ENCODE peak calls at places on chromosomes 12 and 14, in nine cellular contexts. K is Panc1, L is spleen, S is endothelial cell of umbilical vein, P is esophagus muscularis mucosa, R is H1, V is breast epithelium, W is sigmoid colon, Y is SK-N-SH. A is an unnamed sample.

GRCh38 chr12:93819048-93819491 is 141.9 kb downstream of the CRADD start:
- DNase-seq in L (no peak), R (no peak), P (peak; percentile 95), W (peak; percentile 96), Y (no peak), K (no peak), V (no peak), S (no peak), A (peak; percentile 35)

GRCh38 chr12:2124466-2125023 is 71.8 kb downstream of the CACNA1C start:
- DNase-seq in K (no peak), L (peak; percentile 24), R (no peak), P (no peak), Y (no peak), W (peak; percentile 50), V (no peak), S (no peak), A (no peak)

GRCh38 chr14:47919334-47919846 is 244.0 kb upstream of the MDGA2 start:
- DNase-seq in R (no peak), S (no peak), K (no peak), L (no peak), W (no peak), P (no peak), Y (no peak), V (no peak), A (no peak)

GRCh38 chr14:36302823-36303222 is 17.6 kb downstream of the MBIP start:
- DNase-seq in R (no peak), K (no peak), V (no peak), W (no peak), Y (no peak), L (no peak), P (no peak), S (no peak), A (no peak)

GRCh38 chr12:31874961-31875608 is 84.1 kb upstream of the RESF1 start:
- DNase-seq in P (no peak), V (no peak), S (peak; percentile 93), W (peak; percentile 65), L (peak; percentile 84), Y (no peak), R (no peak), K (no peak), A (peak; percentile 40)

GRCh38 chr12:11836282-11836963 is 186.9 kb downstream of the ETV6 start:
- DNase-seq in V (no peak), Y (no peak), P (no peak), R (no peak), W (no peak), K (no peak), L (peak; percentile 89), S (no peak), A (peak; percentile 71)

GRCh38 chr14:22837750-22838538 is 1.6 kb downstream of the MMP14 start:
- DNase-seq in R (no peak), S (no peak), V (no peak), Y (no peak), W (peak; percentile 95), K (no peak), P (no peak), L (peak; percentile 66), A (peak; percentile 55)

GRCh38 chr12:33834672-33835071 is 187.6 kb upstream of the ALG10 start:
- DNase-seq in S (no peak), P (no peak), Y (no peak), K (no peak), W (no peak), L (no peak), R (no peak), V (no peak), A (no peak)

GRCh38 chr12:31029466-31029865 is 44.2 kb upstream of the DDX11 start:
- DNase-seq in Y (no peak), W (no peak), P (no peak), R (no peak), K (no peak), S (no peak), L (no peak), V (no peak), A (no peak)

GRCh38 chr12:41967668-41968649 is 176.7 kb downstream of the GXYLT1 start:
- DNase-seq in K (no peak), S (peak; percentile 17), L (no peak), W (no peak), V (no peak), R (peak; percentile 58), Y (peak; percentile 14), P (no peak), A (no peak)

GRCh38 chr14:102046337-102047278 is 40.2 kb downstream of the HSP90AA1 start:
- DNase-seq in V (peak; percentile 92), P (peak; percentile 94), W (peak; percentile 93), K (no peak), S (peak; percentile 15), R (peak; percentile 75), L (peak; percentile 82), Y (peak; percentile 85), A (peak; percentile 90)
- TF ChIP-seq POLR2AphosphoS5 in V (peak; percentile 47), P (no peak), W (no peak), K (no peak), S (no peak), R (no peak), L (peak; percentile 26), Y (no peak), A (peak; percentile 33)

GRCh38 chr12:107126688-107127481 is 33.5 kb upstream of the CRY1 start:
- DNase-seq in K (no peak), V (no peak), W (no peak), S (peak; percentile 55), P (no peak), Y (peak; percentile 56), L (no peak), R (no peak), A (no peak)
- TF ChIP-seq CTCF in K (peak; percentile 42), V (no peak), W (no peak), S (peak; percentile 19), P (no peak), Y (peak; percentile 49), L (no peak), R (no peak), A (no peak)

DNA sequence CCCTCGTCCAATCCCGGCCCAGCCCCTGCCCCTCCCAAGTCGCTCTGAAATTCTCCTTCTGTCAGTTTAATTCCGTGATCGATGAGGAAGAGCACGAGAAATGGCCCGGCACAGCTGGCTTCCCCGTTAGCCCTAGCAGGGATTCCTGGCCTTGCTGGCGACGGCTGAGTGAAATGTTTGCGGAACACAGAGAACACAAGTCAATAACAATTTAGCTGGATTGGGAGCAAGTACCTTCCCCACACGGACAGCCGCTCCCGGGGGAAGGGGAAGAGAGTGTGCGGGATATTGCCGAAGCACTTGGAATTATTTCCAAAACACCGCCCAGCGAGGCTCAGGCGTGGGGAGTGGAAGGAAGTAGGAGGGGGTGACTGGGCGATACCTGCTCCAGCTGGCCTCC is 134.6 kb downstream of the RBM19 start:
- DNase-seq in W (no peak), R (no peak), K (no peak), S (peak; percentile 18), V (no peak), L (no peak), Y (no peak), P (no peak), A (no peak)
- TF ChIP-seq POLR2AphosphoS5 in W (no peak), R (no peak), K (no peak), S (no peak), V (no peak), L (no peak), Y (no peak), P (no peak), A (no peak)

GRCh38 chr12:131229426-131230339 is 276.0 kb downstream of the ADGRD1 start:
- DNase-seq in K (no peak), S (no peak), V (no peak), Y (peak; percentile 92), W (no peak), L (peak; percentile 86), R (no peak), P (no peak), A (no peak)
- TF ChIP-seq CTCF in K (no peak), S (no peak), V (no peak), Y (no peak), W (no peak), L (no peak), R (peak; percentile 60), P (no peak), A (no peak)

A was measured in transverse colon.